ENCODE peak calls at places on chromosomes 6 and 20, in nine cellular contexts. K is AG10803; Q is NCI-H1105 treated with DMSO at 0.1 percent for 48 hours; I is stimulated activated naive CD8-positive, alpha-beta T cell treated with anti-CD3 and anti-CD28 coated beads, Interleukin-15, Interleukin-2, amounts not matched to agents 100 U/mL and 50 U/mL, for 24 hours; W is OCI-LY7; B is naive B cell; U is brain microvascular endothelial cell; O is posterior vena cava; T is aorta. E is an unnamed sample.

GRCh38 chr6:17962436-17963031 is 24.9 kb downstream of the KIF13A start:
- DNase-seq in Q (no peak), W (no peak), U (peak), T (no peak), K (peak), B (no peak), I (no peak), O (peak), E (no peak)

GRCh38 chr6:4085329-4085695 is 6.4 kb upstream of the FAM217A start:
- DNase-seq in T (no peak), W (no peak), O (no peak), K (peak), Q (no peak), B (no peak), U (no peak), I (no peak), E (no peak)

GRCh38 chr20:34209111-34209510 is 32.1 kb upstream of the ASIP start:
- DNase-seq in K (no peak), U (no peak), W (no peak), I (no peak), B (no peak), Q (no peak), O (no peak), T (no peak), E (no peak)

GRCh38 chr6:39608652-39609345 is 116.4 kb downstream of the KIF6 start:
- DNase-seq in W (no peak), Q (no peak), O (no peak), B (no peak), I (no peak), K (no peak), U (no peak), T (no peak), E (no peak)

GRCh38 chr20:50601511-50602431 is 89.6 kb downstream of the RIPOR3 start:
- DNase-seq in K (no peak), U (no peak), B (no peak), T (no peak), W (no peak), O (no peak), Q (no peak), I (peak), E (no peak)

GRCh38 chr6:91243436-91243835 is 656.6 kb upstream of the MAP3K7 start:
- DNase-seq in I (no peak), Q (no peak), B (no peak), W (no peak), T (no peak), K (no peak), O (no peak), U (no peak), E (no peak)

GRCh38 chr6:145705561-145705960 is 29.8 kb downstream of the EPM2A start:
- DNase-seq in K (peak), W (no peak), O (no peak), Q (no peak), B (no peak), I (no peak), T (no peak), U (peak), E (peak)

GRCh38 chr6:72032056-72032455 is 145.7 kb downstream of the RIMS1 start:
- DNase-seq in T (no peak), U (no peak), K (peak), W (no peak), O (no peak), B (no peak), Q (no peak), I (no peak), E (no peak)

GRCh38 chr6:144266091-144266649 is 19.0 kb upstream of the UTRN start:
- DNase-seq in T (peak), U (peak), W (no peak), B (no peak), O (peak), Q (peak), K (peak), I (no peak), E (no peak)

GRCh38 chr6:47407295-47408281 is 70.0 kb upstream of the CD2AP start:
- DNase-seq in K (no peak), T (no peak), U (peak), O (no peak), B (no peak), Q (no peak), W (no peak), I (no peak), E (no peak)

GRCh38 chr6:13119549-13119948 is 208.8 kb downstream of the TBC1D7 start:
- DNase-seq in W (no peak), B (no peak), K (no peak), I (no peak), O (no peak), T (no peak), Q (no peak), U (no peak), E (no peak)

GRCh38 chr6:134882426-134883038 is 67.4 kb downstream of the ALDH8A1 start:
- DNase-seq in B (peak), T (peak), K (peak), U (peak), I (peak), O (peak), W (peak), Q (peak), E (peak)

GRCh38 chr20:64100946-64101688 is 6.2 kb downstream of the NPBWR2 start:
- DNase-seq in Q (no peak), K (no peak), U (no peak), B (no peak), T (peak), O (no peak), I (peak), W (no peak), E (no peak)

GRCh38 chr6:167093922-167094432 is 28.9 kb upstream of the CCR6 start:
- DNase-seq in Q (no peak), I (peak), K (no peak), O (no peak), U (no peak), W (no peak), T (no peak), B (peak), E (peak)

GRCh38 chr20:33796907-33797544 is 14.1 kb upstream of the CHMP4B start:
- DNase-seq in T (no peak), W (no peak), I (no peak), K (no peak), B (no peak), O (peak), Q (no peak), U (no peak), E (no peak)

GRCh38 chr6:80962382-80962781 is 790.1 kb downstream of the TENT5A start:
- DNase-seq in Q (no peak), T (no peak), K (no peak), U (no peak), W (no peak), O (no peak), B (no peak), I (no peak), E (no peak)

GRCh38 chr20:18056174-18057105 is 1.3 kb downstream of the OVOL2 start:
- DNase-seq in B (no peak), W (no peak), I (peak), O (no peak), T (no peak), K (no peak), Q (peak), U (no peak), E (no peak)

GRCh38 chr6:116314878-116315277 is 35.1 kb upstream of the TSPYL1 start:
- DNase-seq in W (no peak), K (no peak), T (no peak), O (no peak), U (no peak), B (peak), Q (no peak), I (no peak), E (peak)

GRCh38 chr6:150865406-150866146 is at the start of gene MTHFD1L:
- DNase-seq in W (peak), U (peak), Q (peak), B (peak), T (peak), K (peak), I (peak), O (peak), E (peak)

GRCh38 chr6:43733471-43734293 is 36.3 kb upstream of the VEGFA start:
- DNase-seq in K (no peak), Q (no peak), T (no peak), U (no peak), B (peak), W (peak), O (peak), I (peak), E (no peak)

GRCh38 chr6:60867548-60867947 is 1418.5 kb downstream of the KHDRBS2 start:
- DNase-seq in Q (no peak), O (no peak), U (no peak), I (no peak), B (no peak), K (no peak), W (no peak), T (no peak), E (no peak)

GRCh38 chr6:168347615-168348014 is 28.0 kb upstream of the DACT2 start:
- DNase-seq in Q (no peak), T (no peak), O (peak), I (no peak), U (no peak), W (no peak), B (no peak), K (no peak), E (no peak)

GRCh38 chr6:37207903-37208456 is 38.0 kb downstream of the PIM1 start:
- DNase-seq in I (peak), O (peak), Q (peak), W (peak), B (peak), K (peak), U (peak), T (peak), E (peak)

GRCh38 chr6:81785340-81785739 is 32.9 kb upstream of the TENT5A start:
- DNase-seq in T (no peak), Q (no peak), I (no peak), O (no peak), W (no peak), K (no peak), U (no peak), B (no peak), E (no peak)

GRCh38 chr6:91045152-91045551 is 458.3 kb upstream of the MAP3K7 start:
- DNase-seq in I (no peak), T (no peak), B (no peak), K (no peak), O (no peak), U (no peak), W (no peak), Q (peak), E (no peak)

GRCh38 chr6:139983555-139984276 is 609.3 kb upstream of the CITED2 start:
- DNase-seq in I (no peak), B (no peak), K (peak), O (no peak), W (no peak), U (peak), T (no peak), Q (no peak), E (no peak)

GRCh38 chr20:25292176-25292891 is 44.4 kb downstream of the PYGB start:
- DNase-seq in Q (no peak), T (no peak), O (no peak), K (no peak), U (no peak), W (no peak), B (no peak), I (no peak), E (no peak)

GRCh38 chr6:104940881-104941693 is 15.8 kb upstream of the LIN28B start:
- DNase-seq in B (peak), U (no peak), T (peak), I (peak), Q (no peak), O (peak), K (peak), W (no peak), E (no peak)

GRCh38 chr20:12110711-12111110 is 193.0 kb downstream of the BTBD3 start:
- DNase-seq in B (no peak), O (no peak), K (peak), Q (no peak), W (no peak), U (no peak), I (no peak), T (no peak), E (peak)

GRCh38 chr6:108667984-108668383 is 107.3 kb downstream of the FOXO3 start:
- DNase-seq in B (no peak), Q (no peak), O (no peak), U (peak), I (no peak), T (no peak), W (no peak), K (peak), E (no peak)

GRCh38 chr20:58992911-58993310 is 11.9 kb downstream of the NELFCD start:
- DNase-seq in B (no peak), T (peak), I (no peak), U (no peak), K (no peak), O (peak), W (no peak), Q (no peak), E (no peak)

GRCh38 chr6:53483423-53484353 is 61.2 kb downstream of the GCLC start:
- DNase-seq in W (peak), B (peak), K (no peak), O (peak), Q (no peak), T (no peak), U (no peak), I (no peak), E (no peak)

GRCh38 chr20:4626228-4626627 is 95.5 kb upstream of the PRND start:
- DNase-seq in B (no peak), K (no peak), U (no peak), T (no peak), I (no peak), W (no peak), Q (no peak), O (no peak), E (no peak)

E was measured in MV-4-11.